ENCODE peak calls at places on chromosomes 7 and 10, in seven cellular contexts. V, B, R, L, X, T and M are unnamed samples.

GRCh38 chr7:152911904-152912303 is 152.4 kb downstream of the ACTR3B start:
- DNase-seq in V (no peak), B (no peak), R (no peak), L (no peak), X (no peak), T (no peak), M (no peak)

GRCh38 chr10:71974489-71975011 is 10.4 kb downstream of the CHST3 start:
- DNase-seq in V (no peak), B (peak), R (no peak), L (peak), X (no peak), T (no peak), M (no peak)

GRCh38 chr10:102453502-102453901 is 2.2 kb upstream of the C10orf95 start:
- DNase-seq in V (no peak), B (no peak), R (no peak), L (no peak), X (no peak), T (no peak), M (no peak)

GRCh38 chr10:131126321-131127121 is 185.0 kb downstream of the TCERG1L start:
- DNase-seq in V (no peak), B (no peak), R (no peak), L (no peak), X (no peak), T (no peak), M (no peak)

GRCh38 chr10:34323197-34323596 is 491.9 kb downstream of the PARD3 start:
- DNase-seq in V (no peak), B (no peak), R (no peak), L (peak), X (no peak), T (no peak), M (no peak)

GRCh38 chr10:46068117-46068516 is 22.0 kb upstream of the MSMB start:
- DNase-seq in V (no peak), B (no peak), R (no peak), L (no peak), X (no peak), T (no peak), M (no peak)

GRCh38 chr10:131650771-131651673 is 249.8 kb upstream of the PPP2R2D start:
- DNase-seq in V (no peak), B (no peak), R (no peak), L (no peak), X (peak), T (no peak), M (no peak)

GRCh38 chr10:127196955-127197432 is 603 bp upstream of the INSYN2A start:
- DNase-seq in V (no peak), B (no peak), R (no peak), L (no peak), X (no peak), T (no peak), M (no peak)

GRCh38 chr7:80154656-80155325 is 20.2 kb downstream of the GNAI1 start:
- DNase-seq in V (no peak), B (no peak), R (no peak), L (peak), X (no peak), T (no peak), M (no peak)

GRCh38 chr7:2644514-2645273 is 12.9 kb downstream of the TTYH3 start:
- DNase-seq in V (no peak), B (no peak), R (no peak), L (no peak), X (peak), T (no peak), M (no peak)

GRCh38 chr7:18624436-18624835 is 128.9 kb downstream of the HDAC9 start:
- DNase-seq in V (no peak), B (no peak), R (no peak), L (no peak), X (no peak), T (no peak), M (no peak)

GRCh38 chr7:132828502-132828901 is 252.2 kb upstream of the PLXNA4 start:
- DNase-seq in V (no peak), B (no peak), R (no peak), L (no peak), X (no peak), T (no peak), M (no peak)

GRCh38 chr10:96840841-96841518 is 8.9 kb downstream of the LCOR start:
- DNase-seq in V (no peak), B (peak), R (no peak), L (peak), X (no peak), T (no peak), M (no peak)

GRCh38 chr7:131692131-131692960 is 135.9 kb upstream of the PODXL start:
- DNase-seq in V (no peak), B (peak), R (peak), L (peak), X (peak), T (peak), M (peak)

GRCh38 chr10:81865581-81865980 is 9.4 kb upstream of the NRG3 start:
- DNase-seq in V (no peak), B (no peak), R (no peak), L (no peak), X (no peak), T (no peak), M (no peak)

GRCh38 chr7:108324053-108325038 is 131.9 kb downstream of the NRCAM start:
- DNase-seq in V (no peak), B (no peak), R (no peak), L (no peak), X (no peak), T (no peak), M (no peak)

GRCh38 chr10:44009891-44010290 is 361.2 kb upstream of the ZNF32 start:
- DNase-seq in V (no peak), B (no peak), R (no peak), L (no peak), X (no peak), T (no peak), M (no peak)

GRCh38 chr7:20998309-20998708 is 211.6 kb upstream of the SP8 start:
- DNase-seq in V (no peak), B (no peak), R (no peak), L (no peak), X (no peak), T (no peak), M (no peak)

GRCh38 chr7:37758467-37758866 is 74.9 kb downstream of the GPR141 start:
- DNase-seq in V (no peak), B (no peak), R (no peak), L (no peak), X (no peak), T (no peak), M (no peak)

GRCh38 chr10:111646021-111646420 is 537.5 kb downstream of the GPAM start:
- DNase-seq in V (no peak), B (no peak), R (no peak), L (no peak), X (no peak), T (no peak), M (no peak)

GRCh38 chr7:114715907-114716306 is 206.0 kb upstream of the MDFIC start:
- DNase-seq in V (no peak), B (peak), R (no peak), L (peak), X (no peak), T (no peak), M (no peak)

GRCh38 chr7:106178593-106179134 is 66.6 kb upstream of the SYPL1 start:
- DNase-seq in V (no peak), B (peak), R (peak), L (peak), X (peak), T (peak), M (no peak)

GRCh38 chr7:90717286-90718060 is 121.4 kb downstream of the CDK14 start:
- DNase-seq in V (no peak), B (no peak), R (no peak), L (peak), X (peak), T (peak), M (no peak)

GRCh38 chr7:30047124-30047523 is 18.9 kb downstream of the PLEKHA8 start:
- DNase-seq in V (no peak), B (no peak), R (no peak), L (no peak), X (no peak), T (no peak), M (no peak)

GRCh38 chr7:158740657-158741293 is 36.2 kb upstream of the NCAPG2 start:
- DNase-seq in V (no peak), B (peak), R (no peak), L (peak), X (no peak), T (peak), M (no peak)
- TF ChIP-seq POLR2A in V (no peak), B (no peak), R (no peak), L (no peak), X (no peak), T (no peak), M (no peak)

DNA sequence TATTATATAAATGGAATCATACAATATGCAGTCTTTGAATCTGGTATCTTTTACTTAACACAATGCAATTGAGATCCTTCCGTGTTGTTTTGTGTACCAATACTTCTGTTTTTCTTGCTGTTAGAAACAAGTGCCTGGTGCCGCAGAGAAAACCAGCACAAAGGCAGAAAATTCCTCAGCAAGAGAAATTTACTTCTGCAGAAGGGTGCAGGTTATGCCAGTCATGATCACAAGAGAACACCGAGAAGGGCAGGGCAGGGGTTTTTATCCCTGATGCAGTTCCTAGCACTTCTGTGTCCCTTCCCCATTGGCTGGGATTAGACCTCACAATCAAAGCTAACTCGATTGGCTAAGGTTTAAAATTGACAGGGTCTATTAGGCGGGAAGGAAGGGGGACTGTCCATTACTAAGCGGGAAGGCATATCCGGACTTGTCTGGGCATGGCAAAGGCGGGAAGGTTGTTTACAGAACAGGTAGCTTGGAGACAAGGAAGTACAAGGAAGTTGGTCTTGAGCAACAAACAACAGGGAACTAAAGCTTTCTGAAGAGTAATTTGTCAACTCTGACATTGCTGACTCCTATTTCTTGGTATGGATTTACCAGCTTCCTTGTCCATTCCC is 2.4 kb upstream of the ZNF33B start:
- DNase-seq in V (no peak), B (no peak), R (no peak), L (no peak), X (no peak), T (peak), M (no peak)
- TF ChIP-seq POLR2A in V (no peak), B (no peak), R (no peak), L (no peak), X (no peak), T (no peak), M (no peak)

DNA sequence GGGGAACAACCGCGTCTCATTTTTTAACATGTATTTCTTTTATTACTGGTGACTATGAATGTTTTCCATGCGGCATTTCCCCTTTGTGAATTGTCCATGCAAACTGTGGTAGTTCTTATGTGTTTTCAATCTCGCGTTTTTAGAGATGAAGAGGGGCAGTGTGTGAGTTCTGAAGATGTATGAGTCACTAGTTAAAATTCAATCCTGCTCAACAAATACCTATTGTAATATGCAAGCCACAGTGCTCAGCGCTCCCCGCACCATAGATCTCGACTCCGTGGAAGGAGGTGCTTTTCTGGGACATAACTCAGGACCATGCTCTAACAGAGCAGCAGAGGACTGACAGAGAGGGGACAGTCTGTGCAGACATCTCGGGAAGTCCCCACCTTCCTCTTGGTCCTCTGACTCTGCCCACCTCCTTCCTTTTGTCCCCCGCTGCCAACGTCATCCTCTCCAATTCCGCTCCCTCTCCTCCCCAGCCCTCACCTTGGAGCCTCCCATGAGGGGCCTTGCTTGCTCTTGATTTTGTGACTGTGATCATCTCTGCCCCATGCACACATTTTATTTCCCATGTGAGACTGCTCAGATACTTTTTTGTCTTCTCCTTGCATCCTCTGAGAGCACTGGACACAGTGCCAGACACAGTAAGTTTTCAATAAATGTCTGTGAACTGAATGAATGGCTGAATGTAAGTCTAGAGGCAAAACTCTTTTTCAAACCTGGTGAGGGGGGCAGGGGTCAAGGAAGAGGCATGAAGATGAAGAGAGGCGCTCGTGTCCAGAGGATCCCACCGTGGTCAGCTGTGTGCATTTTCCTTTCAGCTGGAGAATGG is 42.7 kb upstream of the PLEKHA1 start:
- DNase-seq in V (peak), B (no peak), R (no peak), L (no peak), X (no peak), T (no peak), M (no peak)
- TF ChIP-seq POLR2A in V (no peak), B (no peak), R (no peak), L (no peak), X (no peak), T (no peak), M (no peak)

GRCh38 chr10:78775891-78776290 is 292.9 kb upstream of the ZMIZ1 start:
- DNase-seq in V (no peak), B (no peak), R (no peak), L (no peak), X (no peak), T (no peak), M (no peak)

GRCh38 chr10:78774614-78774998 is 294.2 kb upstream of the ZMIZ1 start:
- DNase-seq in V (no peak), B (peak), R (no peak), L (no peak), X (no peak), T (no peak), M (no peak)

GRCh38 chr10:78772986-78773530 is 295.7 kb upstream of the ZMIZ1 start:
- DNase-seq in V (no peak), B (no peak), R (no peak), L (no peak), X (no peak), T (no peak), M (no peak)

GRCh38 chr10:78776746-78777145 is 292.0 kb upstream of the ZMIZ1 start:
- DNase-seq in V (no peak), B (no peak), R (no peak), L (no peak), X (no peak), T (no peak), M (no peak)

GRCh38 chr10:78774999-78775711 is 293.6 kb upstream of the ZMIZ1 start:
- DNase-seq in V (no peak), B (no peak), R (no peak), L (peak), X (peak), T (no peak), M (no peak)
- TF ChIP-seq POLR2A in V (no peak), B (no peak), R (no peak), L (no peak), X (no peak), T (no peak), M (no peak)